ENCODE peak calls at places on chromosomes 2 and 18, in seven cellular contexts. K is LoVo; S is stimulated activated CD8-positive, alpha-beta memory T cell treated with anti-CD3 and anti-CD28 coated beads, Interleukin-2, amount 100 ng/mL, for 48 hours; E is hepatocyte; W is naive B cell; O is endothelial cell of umbilical vein; N is mammary epithelial cell. U is an unnamed sample.

GRCh38 chr2:105926960-105927678 is 182.4 kb downstream of the NCK2 start:
- DNase-seq in N (no peak), K (no peak), E (no peak), O (no peak), S (peak), W (no peak), U (no peak)

GRCh38 chr2:236873666-236874065 is 212.0 kb upstream of the COPS8 start:
- DNase-seq in S (no peak), W (no peak), K (no peak), O (no peak), N (peak), E (no peak), U (no peak)

GRCh38 chr2:130391872-130392670 is 36.2 kb downstream of the PTPN18 start:
- DNase-seq in N (peak), K (no peak), W (no peak), E (peak), O (no peak), S (no peak), U (no peak)

GRCh38 chr2:239735131-239735828 is 289.9 kb downstream of the NDUFA10 start:
- DNase-seq in N (no peak), S (no peak), W (no peak), O (no peak), K (no peak), E (no peak), U (no peak)

GRCh38 chr2:153235516-153235915 is 243.0 kb downstream of the RPRM start:
- DNase-seq in E (no peak), N (no peak), W (no peak), S (no peak), O (no peak), K (no peak), U (no peak)

GRCh38 chr2:222993920-222994650 is 57.9 kb upstream of the KCNE4 start:
- DNase-seq in N (no peak), S (no peak), E (peak), O (peak), K (peak), W (no peak), U (no peak)

GRCh38 chr2:81266106-81266505 is 961.6 kb upstream of the LRRTM1 start:
- DNase-seq in K (no peak), S (no peak), O (no peak), W (no peak), E (peak), N (no peak), U (no peak)

GRCh38 chr18:51857989-51858388 is 482.0 kb upstream of the DCC start:
- DNase-seq in N (no peak), S (no peak), W (no peak), O (no peak), E (no peak), K (no peak), U (no peak)

GRCh38 chr18:6315556-6316331 is 99.0 kb downstream of the L3MBTL4 start:
- DNase-seq in W (no peak), E (peak), S (no peak), K (peak), N (no peak), O (no peak), U (no peak)

U was measured in pulmonary artery endothelial cell.